ENCODE peak calls at places on chromosome 12, in nine cellular contexts. W, O, J, R, N, I, E, L and P are unnamed samples.

GRCh38 chr12:74415633-74416032 is 122.0 kb upstream of the ATXN7L3B start:
- DNase-seq in R (peak), I (peak), O (peak), N (no peak), W (no peak), J (peak), E (no peak), L (no peak), P (no peak)

GRCh38 chr12:49582840-49583239 is 14.9 kb upstream of the MCRS1 start:
- DNase-seq in R (no peak), E (no peak), J (no peak), W (no peak), O (no peak), N (no peak), L (peak), I (no peak), P (no peak)

GRCh38 chr12:80053048-80053790 is 46.1 kb upstream of the OTOGL start:
- DNase-seq in I (no peak), N (no peak), L (peak), J (peak), O (peak), E (peak), W (peak), R (no peak), P (no peak)

GRCh38 chr12:92602476-92602875 is 100.3 kb upstream of the PLEKHG7 start:
- DNase-seq in O (peak), E (no peak), N (no peak), R (no peak), J (no peak), W (no peak), I (peak), L (no peak), P (no peak)

GRCh38 chr12:11067514-11067913 is 5.4 kb upstream of the TAS2R46 start:
- DNase-seq in I (no peak), R (no peak), E (no peak), W (peak), N (no peak), J (no peak), L (no peak), O (peak), P (peak)

GRCh38 chr12:3962661-3963483 is 89.7 kb upstream of the PARP11 start:
- DNase-seq in O (no peak), W (no peak), R (peak), E (no peak), L (no peak), N (no peak), I (no peak), J (peak), P (no peak)

GRCh38 chr12:14938301-14938700 is at the start of gene ERP27:
- DNase-seq in W (no peak), N (no peak), R (no peak), O (no peak), L (no peak), J (no peak), I (no peak), E (no peak), P (no peak)

GRCh38 chr12:11059784-11060183 is 2.3 kb downstream of the TAS2R46 start:
- DNase-seq in N (no peak), R (no peak), W (no peak), L (no peak), J (no peak), I (no peak), O (peak), E (no peak), P (no peak)

GRCh38 chr12:113971392-113971791 is 5.3 kb upstream of the RBM19 start:
- DNase-seq in W (no peak), N (no peak), J (no peak), O (no peak), E (no peak), I (no peak), L (no peak), R (no peak), P (no peak)

GRCh38 chr12:108341854-108342847 is 3.0 kb upstream of the CMKLR1 start:
- DNase-seq in I (no peak), E (no peak), W (no peak), O (no peak), R (no peak), J (no peak), L (no peak), N (no peak), P (no peak)

GRCh38 chr12:123983822-123984485 is 10.9 kb downstream of the ZNF664 start:
- DNase-seq in I (peak), R (peak), O (peak), W (peak), E (no peak), J (peak), L (peak), N (no peak), P (peak)

GRCh38 chr12:26830783-26831601 is 2.0 kb downstream of the ITPR2 start:
- DNase-seq in E (no peak), W (no peak), N (no peak), L (no peak), O (no peak), J (no peak), R (no peak), I (no peak), P (no peak)

GRCh38 chr12:30836656-30837445 is 82.1 kb upstream of the CAPRIN2 start:
- DNase-seq in J (no peak), N (no peak), I (no peak), L (no peak), R (no peak), O (no peak), E (no peak), W (no peak), P (no peak)

GRCh38 chr12:44286336-44286735 is 450.5 kb downstream of the TMEM117 start:
- DNase-seq in O (peak), L (no peak), J (peak), N (no peak), E (no peak), I (no peak), W (no peak), R (no peak), P (no peak)

GRCh38 chr12:95637471-95638155 is 86.3 kb upstream of the USP44 start:
- DNase-seq in E (no peak), I (peak), W (peak), R (no peak), L (no peak), N (no peak), O (peak), J (peak), P (no peak)

GRCh38 chr12:91326043-91327027 is 143.7 kb upstream of the DCN start:
- DNase-seq in R (peak), O (peak), W (peak), J (peak), N (no peak), L (peak), I (peak), E (no peak), P (no peak)

GRCh38 chr12:57616383-57617101 is 5.3 kb downstream of the ARHGEF25 start:
- DNase-seq in E (peak), O (peak), N (peak), L (no peak), R (no peak), J (peak), W (peak), I (no peak), P (no peak)

GRCh38 chr12:69687390-69687789 is 11.7 kb downstream of the BEST3 start:
- DNase-seq in R (no peak), J (no peak), E (no peak), W (peak), L (no peak), O (peak), N (no peak), I (no peak), P (no peak)

GRCh38 chr12:121990692-121991603 is 30.7 kb upstream of the BCL7A start:
- DNase-seq in I (peak), W (peak), E (no peak), J (no peak), R (no peak), N (no peak), L (no peak), O (peak), P (no peak)

GRCh38 chr12:121095544-121096198 is 37.0 kb upstream of the P2RX7 start:
- DNase-seq in J (peak), O (peak), W (peak), L (peak), R (peak), E (peak), N (peak), I (peak), P (peak)

GRCh38 chr12:19737019-19737418 is 297.7 kb downstream of the AEBP2 start:
- DNase-seq in J (no peak), N (no peak), L (no peak), O (peak), E (no peak), I (no peak), R (no peak), W (no peak), P (no peak)

GRCh38 chr12:18430425-18431048 is 169.2 kb downstream of the PIK3C2G start:
- DNase-seq in O (peak), L (peak), E (no peak), N (no peak), R (peak), J (no peak), I (peak), W (peak), P (no peak)

GRCh38 chr12:7667025-7667575 is 1.4 kb upstream of the APOBEC1 start:
- DNase-seq in O (no peak), I (peak), R (peak), J (no peak), E (no peak), W (no peak), L (no peak), N (no peak), P (no peak)

GRCh38 chr12:113449299-113449698 is 22.4 kb downstream of the LHX5 start:
- DNase-seq in E (no peak), L (no peak), J (no peak), I (no peak), W (no peak), N (no peak), R (no peak), O (no peak), P (no peak)

GRCh38 chr12:6306599-6307220 is 3.8 kb upstream of the PLEKHG6 start:
- DNase-seq in J (no peak), N (no peak), E (no peak), W (no peak), L (no peak), O (no peak), R (no peak), I (no peak), P (no peak)

GRCh38 chr12:23949212-23950010 is at the start of gene SOX5:
- DNase-seq in R (no peak), L (peak), I (peak), W (peak), J (peak), O (peak), E (peak), N (no peak), P (peak)

GRCh38 chr12:45166056-45166455 is 49.8 kb upstream of the ANO6 start:
- DNase-seq in E (no peak), R (no peak), I (no peak), L (no peak), O (no peak), J (no peak), W (no peak), N (no peak), P (no peak)

GRCh38 chr12:124454735-124455134 is 112.7 kb downstream of the NCOR2 start:
- DNase-seq in L (no peak), W (no peak), R (no peak), N (no peak), I (no peak), E (no peak), O (peak), J (no peak), P (no peak)

GRCh38 chr12:48004941-48005749 is 869 bp upstream of the COL2A1 start:
- DNase-seq in O (no peak), L (no peak), R (no peak), E (no peak), W (no peak), I (no peak), J (no peak), N (no peak), P (no peak)

GRCh38 chr12:93908846-93909592 is 231.8 kb downstream of the CRADD start:
- DNase-seq in I (peak), J (peak), N (no peak), L (peak), O (peak), E (no peak), W (peak), R (no peak), P (no peak)

GRCh38 chr12:53044052-53044581 is 5.7 kb upstream of the TNS2 start:
- DNase-seq in E (no peak), R (no peak), O (peak), L (no peak), J (no peak), N (no peak), W (no peak), I (no peak), P (no peak)